ENCODE peak calls at places on chromosomes 7 and 10, in ten cellular contexts. One of them, this sample, is unnamed.

GRCh38 chr7:81114682-81115081 is 195.8 kb upstream of the SEMA3C start:
- DNase-seq in breast epithelium: no peak
- DNase-seq in body of pancreas: no peak
- DNase-seq in spleen: no peak
- DNase-seq in HCT116: no peak
- DNase-seq in Peyer's patch: no peak
- DNase-seq in transverse colon: no peak
- DNase-seq in prostate gland: no peak
- DNase-seq in heart left ventricle: no peak
- DNase-seq in lower leg skin: no peak
- DNase-seq in this sample: no peak

GRCh38 chr7:49789736-49790135 is 16.3 kb downstream of the VWC2 start:
- DNase-seq in heart left ventricle: no peak
- DNase-seq in transverse colon: no peak
- DNase-seq in HCT116: no peak
- DNase-seq in lower leg skin: no peak
- DNase-seq in prostate gland: no peak
- DNase-seq in breast epithelium: no peak
- DNase-seq in Peyer's patch: no peak
- DNase-seq in spleen: no peak
- DNase-seq in body of pancreas: no peak
- DNase-seq in this sample: no peak

GRCh38 chr7:98470131-98470985 is 69.5 kb upstream of the BAIAP2L1 start:
- DNase-seq in Peyer's patch: peak; percentile 89
- DNase-seq in HCT116: no peak
- DNase-seq in lower leg skin: no peak
- DNase-seq in heart left ventricle: no peak
- DNase-seq in spleen: no peak
- DNase-seq in body of pancreas: peak; percentile 84
- DNase-seq in transverse colon: peak; percentile 78
- DNase-seq in breast epithelium: no peak
- DNase-seq in prostate gland: no peak
- DNase-seq in this sample: no peak

GRCh38 chr10:48934672-48935071 is 5.0 kb downstream of the LRRC18 start:
- DNase-seq in breast epithelium: no peak
- DNase-seq in prostate gland: no peak
- DNase-seq in body of pancreas: no peak
- DNase-seq in lower leg skin: no peak
- DNase-seq in heart left ventricle: no peak
- DNase-seq in transverse colon: no peak
- DNase-seq in spleen: no peak
- DNase-seq in HCT116: no peak
- DNase-seq in Peyer's patch: no peak
- DNase-seq in this sample: no peak

GRCh38 chr10:25082276-25083204 is 66.1 kb downstream of the THNSL1 start:
- DNase-seq in lower leg skin: no peak
- DNase-seq in spleen: no peak
- DNase-seq in breast epithelium: no peak
- DNase-seq in body of pancreas: no peak
- DNase-seq in prostate gland: no peak
- DNase-seq in HCT116: no peak
- DNase-seq in heart left ventricle: no peak
- DNase-seq in transverse colon: no peak
- DNase-seq in Peyer's patch: no peak
- DNase-seq in this sample: no peak

GRCh38 chr10:60644436-60645130 is 133.7 kb upstream of the CDK1 start:
- DNase-seq in Peyer's patch: no peak
- DNase-seq in transverse colon: no peak
- DNase-seq in spleen: no peak
- DNase-seq in breast epithelium: no peak
- DNase-seq in HCT116: no peak
- DNase-seq in heart left ventricle: no peak
- DNase-seq in prostate gland: no peak
- DNase-seq in body of pancreas: no peak
- DNase-seq in lower leg skin: no peak
- DNase-seq in this sample: no peak

GRCh38 chr7:147593271-147594057 is 997.1 kb upstream of the C7orf33 start:
- DNase-seq in HCT116: no peak
- DNase-seq in Peyer's patch: no peak
- DNase-seq in lower leg skin: no peak
- DNase-seq in prostate gland: no peak
- DNase-seq in spleen: no peak
- DNase-seq in body of pancreas: no peak
- DNase-seq in transverse colon: no peak
- DNase-seq in heart left ventricle: no peak
- DNase-seq in breast epithelium: no peak
- DNase-seq in this sample: no peak

GRCh38 chr10:61195219-61195618 is 251.2 kb upstream of the RHOBTB1 start:
- DNase-seq in heart left ventricle: no peak
- DNase-seq in Peyer's patch: no peak
- DNase-seq in prostate gland: no peak
- DNase-seq in breast epithelium: no peak
- DNase-seq in spleen: no peak
- DNase-seq in lower leg skin: no peak
- DNase-seq in transverse colon: no peak
- DNase-seq in HCT116: no peak
- DNase-seq in body of pancreas: no peak
- DNase-seq in this sample: no peak

GRCh38 chr7:8931906-8932646 is 498.7 kb downstream of the NXPH1 start:
- DNase-seq in breast epithelium: no peak
- DNase-seq in HCT116: no peak
- DNase-seq in body of pancreas: no peak
- DNase-seq in transverse colon: no peak
- DNase-seq in spleen: no peak
- DNase-seq in Peyer's patch: no peak
- DNase-seq in lower leg skin: no peak
- DNase-seq in prostate gland: no peak
- DNase-seq in heart left ventricle: no peak
- DNase-seq in this sample: no peak

GRCh38 chr7:23373151-23374004 is 74.2 kb downstream of the MALSU1 start:
- DNase-seq in spleen: no peak
- DNase-seq in Peyer's patch: no peak
- DNase-seq in transverse colon: no peak
- DNase-seq in heart left ventricle: no peak
- DNase-seq in breast epithelium: no peak
- DNase-seq in lower leg skin: no peak
- DNase-seq in body of pancreas: no peak
- DNase-seq in prostate gland: no peak
- DNase-seq in HCT116: no peak
- DNase-seq in this sample: no peak

GRCh38 chr7:108109216-108109908 is 20.8 kb downstream of the LAMB4 start:
- DNase-seq in prostate gland: no peak
- DNase-seq in heart left ventricle: no peak
- DNase-seq in lower leg skin: no peak
- DNase-seq in transverse colon: peak; percentile 16
- DNase-seq in HCT116: peak; percentile 21
- DNase-seq in spleen: no peak
- DNase-seq in Peyer's patch: peak; percentile 65
- DNase-seq in breast epithelium: no peak
- DNase-seq in body of pancreas: peak; percentile 25
- DNase-seq in this sample: no peak

GRCh38 chr10:17599089-17599488 is 18.1 kb downstream of the HACD1 start:
- DNase-seq in body of pancreas: no peak
- DNase-seq in lower leg skin: no peak
- DNase-seq in Peyer's patch: no peak
- DNase-seq in HCT116: peak; percentile 13
- DNase-seq in heart left ventricle: no peak
- DNase-seq in transverse colon: no peak
- DNase-seq in spleen: no peak
- DNase-seq in breast epithelium: no peak
- DNase-seq in prostate gland: no peak
- DNase-seq in this sample: no peak

DNA sequence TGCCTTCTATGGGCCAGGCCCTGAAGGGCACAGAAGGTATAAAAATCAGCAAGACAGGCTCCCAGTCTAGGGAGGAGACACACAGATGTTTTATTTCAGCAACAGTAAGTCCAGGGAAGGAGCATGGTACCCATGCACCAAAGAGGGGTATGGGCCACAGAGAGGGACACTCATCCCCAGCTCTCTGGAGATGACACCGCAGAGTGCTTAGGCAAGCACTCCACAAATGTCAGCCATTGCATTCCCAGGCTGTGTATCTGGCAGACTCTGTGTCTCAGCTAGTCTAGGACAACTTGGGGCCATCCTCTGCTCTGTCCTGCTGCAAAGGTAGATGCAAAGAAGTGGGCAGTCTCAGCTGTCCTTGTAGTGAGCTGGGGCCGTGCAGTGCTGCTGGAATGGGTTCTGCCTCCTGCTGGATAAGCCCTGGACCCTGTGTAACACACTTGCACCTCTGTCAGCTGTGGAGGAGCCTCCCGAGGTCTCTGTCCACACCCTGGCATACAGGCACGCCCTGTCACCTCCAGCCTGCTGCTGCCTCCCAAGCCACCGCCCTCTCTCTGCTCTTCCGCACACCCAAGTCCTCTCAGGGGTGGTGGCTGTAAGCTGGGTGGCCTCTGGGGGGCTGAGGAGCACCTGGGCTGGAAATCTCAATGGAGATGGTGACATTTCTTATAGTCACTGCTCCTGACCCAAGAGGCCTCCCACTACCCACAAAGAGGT is 57.6 kb downstream of the VOPP1 start:
- DNase-seq in body of pancreas: no peak
- DNase-seq in breast epithelium: no peak
- DNase-seq in spleen: no peak
- DNase-seq in HCT116: no peak
- DNase-seq in prostate gland: no peak
- DNase-seq in Peyer's patch: peak; percentile 49
- DNase-seq in lower leg skin: no peak
- DNase-seq in transverse colon: no peak
- DNase-seq in heart left ventricle: no peak
- DNase-seq in this sample: no peak
- TF ChIP-seq CTCF in body of pancreas: no peak
- TF ChIP-seq CTCF in breast epithelium: no peak
- TF ChIP-seq CTCF in spleen: no peak
- TF ChIP-seq CTCF in HCT116: no peak
- TF ChIP-seq CTCF in prostate gland: no peak
- TF ChIP-seq CTCF in Peyer's patch: no peak
- TF ChIP-seq CTCF in lower leg skin: no peak
- TF ChIP-seq CTCF in transverse colon: no peak
- TF ChIP-seq CTCF in heart left ventricle: no peak
- TF ChIP-seq CTCF in this sample: no peak

GRCh38 chr10:126585249-126585986 is 85.1 kb downstream of the C10orf90 start:
- DNase-seq in breast epithelium: no peak
- DNase-seq in HCT116: no peak
- DNase-seq in transverse colon: no peak
- DNase-seq in heart left ventricle: no peak
- DNase-seq in spleen: no peak
- DNase-seq in prostate gland: no peak
- DNase-seq in Peyer's patch: no peak
- DNase-seq in lower leg skin: no peak
- DNase-seq in body of pancreas: no peak
- DNase-seq in this sample: no peak
- TF ChIP-seq POLR2A in breast epithelium: no peak
- TF ChIP-seq POLR2A in HCT116: no peak
- TF ChIP-seq POLR2A in transverse colon: no peak
- TF ChIP-seq POLR2A in heart left ventricle: no peak
- TF ChIP-seq POLR2A in spleen: no peak
- TF ChIP-seq POLR2A in prostate gland: no peak
- TF ChIP-seq POLR2A in Peyer's patch: no peak
- TF ChIP-seq POLR2A in lower leg skin: no peak
- TF ChIP-seq POLR2A in body of pancreas: no peak
- TF ChIP-seq POLR2A in this sample: no peak

GRCh38 chr10:76085002-76085401 is 653.6 kb downstream of the LRMDA start:
- DNase-seq in body of pancreas: no peak
- DNase-seq in Peyer's patch: no peak
- DNase-seq in HCT116: no peak
- DNase-seq in lower leg skin: no peak
- DNase-seq in spleen: no peak
- DNase-seq in heart left ventricle: no peak
- DNase-seq in breast epithelium: no peak
- DNase-seq in prostate gland: no peak
- DNase-seq in transverse colon: no peak
- DNase-seq in this sample: no peak

GRCh38 chr10:76089626-76090185 is 658.3 kb downstream of the LRMDA start:
- DNase-seq in breast epithelium: no peak
- DNase-seq in lower leg skin: no peak
- DNase-seq in body of pancreas: no peak
- DNase-seq in transverse colon: no peak
- DNase-seq in spleen: no peak
- DNase-seq in prostate gland: no peak
- DNase-seq in heart left ventricle: no peak
- DNase-seq in HCT116: no peak
- DNase-seq in Peyer's patch: no peak
- DNase-seq in this sample: no peak

GRCh38 chr10:76085773-76086570 is 654.5 kb downstream of the LRMDA start:
- DNase-seq in transverse colon: no peak
- DNase-seq in heart left ventricle: no peak
- DNase-seq in breast epithelium: no peak
- DNase-seq in lower leg skin: no peak
- DNase-seq in HCT116: no peak
- DNase-seq in Peyer's patch: no peak
- DNase-seq in prostate gland: no peak
- DNase-seq in body of pancreas: no peak
- DNase-seq in spleen: no peak
- DNase-seq in this sample: no peak

GRCh38 chr10:76082956-76083355 is 651.5 kb downstream of the LRMDA start:
- DNase-seq in body of pancreas: no peak
- DNase-seq in breast epithelium: no peak
- DNase-seq in Peyer's patch: peak; percentile 51
- DNase-seq in prostate gland: no peak
- DNase-seq in HCT116: peak; percentile 74
- DNase-seq in heart left ventricle: no peak
- DNase-seq in transverse colon: peak; percentile 8
- DNase-seq in lower leg skin: no peak
- DNase-seq in spleen: no peak
- DNase-seq in this sample: no peak

DNA sequence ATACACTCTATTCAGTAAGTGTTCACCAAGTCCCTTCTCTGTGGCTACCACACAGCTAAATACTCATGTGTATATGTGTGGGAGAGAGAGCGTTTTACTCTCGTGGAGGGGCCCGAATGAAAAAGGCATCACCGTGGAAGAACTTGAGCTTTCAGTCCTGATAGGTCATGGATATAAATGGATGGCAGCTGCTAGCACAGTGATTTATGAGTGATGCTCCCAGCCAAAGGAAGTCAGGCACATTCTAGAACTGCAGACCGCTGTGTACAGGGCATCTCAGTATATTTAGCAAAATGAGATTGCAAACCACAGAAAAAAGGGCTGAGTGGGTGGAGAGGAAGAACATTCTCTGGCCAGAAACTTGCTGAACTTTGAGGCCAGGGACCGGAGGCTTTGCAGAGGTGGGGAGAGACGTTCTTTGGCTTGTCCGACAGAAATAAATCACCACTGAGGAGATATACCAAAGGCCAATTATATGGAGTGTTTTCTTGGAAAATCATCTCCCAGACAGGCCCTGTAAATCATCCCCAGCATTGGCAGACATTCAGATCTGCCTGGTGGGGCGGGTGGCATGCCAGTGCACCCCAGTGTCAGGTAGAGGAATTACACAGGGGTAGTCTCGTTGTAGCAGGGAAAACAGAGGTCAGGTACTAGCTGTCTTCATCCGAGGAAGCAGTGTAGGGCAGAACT is 655.3 kb downstream of the LRMDA start:
- DNase-seq in body of pancreas: peak; percentile 40
- DNase-seq in prostate gland: peak; percentile 77
- DNase-seq in spleen: no peak
- DNase-seq in heart left ventricle: no peak
- DNase-seq in breast epithelium: no peak
- DNase-seq in transverse colon: peak; percentile 76
- DNase-seq in lower leg skin: no peak
- DNase-seq in Peyer's patch: peak; percentile 75
- DNase-seq in HCT116: no peak
- DNase-seq in this sample: peak; percentile 67
- TF ChIP-seq CTCF in body of pancreas: peak; percentile 31
- TF ChIP-seq CTCF in prostate gland: peak; percentile 77
- TF ChIP-seq CTCF in spleen: peak; percentile 38
- TF ChIP-seq CTCF in heart left ventricle: peak; percentile 38
- TF ChIP-seq CTCF in breast epithelium: peak; percentile 45
- TF ChIP-seq CTCF in transverse colon: peak; percentile 74
- TF ChIP-seq CTCF in lower leg skin: no peak
- TF ChIP-seq CTCF in Peyer's patch: peak; percentile 94
- TF ChIP-seq CTCF in HCT116: peak; percentile 81
- TF ChIP-seq CTCF in this sample: peak; percentile 66

GRCh38 chr7:149605696-149606095 is 108.1 kb upstream of the ZNF746 start:
- DNase-seq in HCT116: no peak
- DNase-seq in transverse colon: no peak
- DNase-seq in body of pancreas: no peak
- DNase-seq in lower leg skin: no peak
- DNase-seq in prostate gland: no peak
- DNase-seq in heart left ventricle: no peak
- DNase-seq in Peyer's patch: no peak
- DNase-seq in breast epithelium: no peak
- DNase-seq in spleen: no peak
- DNase-seq in this sample: no peak
- TF ChIP-seq POLR2A in HCT116: no peak
- TF ChIP-seq POLR2A in transverse colon: no peak
- TF ChIP-seq POLR2A in body of pancreas: no peak
- TF ChIP-seq POLR2A in lower leg skin: no peak
- TF ChIP-seq POLR2A in prostate gland: no peak
- TF ChIP-seq POLR2A in heart left ventricle: no peak
- TF ChIP-seq POLR2A in Peyer's patch: no peak
- TF ChIP-seq POLR2A in breast epithelium: no peak
- TF ChIP-seq POLR2A in spleen: no peak
- TF ChIP-seq POLR2A in this sample: no peak